ENCODE peak calls at places on chromosomes 13 and 19, in five cellular contexts. D is kidney; V is activated T-cell treated with anti-CD3 and anti-CD28 coated beads for 48 hours; Z is fibroblast of the conjunctiva; A is effector CD4-positive, alpha-beta T cell. I is an unnamed sample.

GRCh38 chr13:21917046-21918010 is 246.5 kb downstream of the FGF9 start:
- DNase-seq in D (no peak), V (no peak), Z (no peak), A (no peak), I (no peak)

GRCh38 chr13:55106509-55106908 is 2034.2 kb upstream of the PRR20A start:
- DNase-seq in D (no peak), V (no peak), Z (no peak), A (no peak), I (no peak)

GRCh38 chr19:20044663-20045062 is 5.4 kb upstream of the ZNF682 start:
- DNase-seq in D (no peak), V (no peak), Z (no peak), A (no peak), I (no peak)

GRCh38 chr19:5624741-5625140 is 1.9 kb downstream of the SAFB start:
- DNase-seq in D (no peak), V (no peak), Z (no peak), A (no peak), I (no peak)

GRCh38 chr13:59413121-59413520 is 750.6 kb downstream of the DIAPH3 start:
- DNase-seq in D (no peak), V (no peak), Z (no peak), A (no peak), I (no peak)

GRCh38 chr19:8567522-8568172 is 9.6 kb downstream of the MYO1F start:
- DNase-seq in D (no peak), V (no peak), Z (no peak), A (no peak), I (no peak)

GRCh38 chr13:25171517-25172302 is at the start of gene AMER2:
- DNase-seq in D (no peak), V (no peak), Z (no peak), A (no peak), I (no peak)

GRCh38 chr19:17025361-17025760 is 1.2 kb downstream of the CPAMD8 start:
- DNase-seq in D (no peak), V (no peak), Z (no peak), A (no peak), I (no peak)

GRCh38 chr19:39434123-39435076 is 1.3 kb downstream of the RPS16 start:
- DNase-seq in D (no peak), V (no peak), Z (no peak), A (no peak), I (no peak)

GRCh38 chr13:20129076-20129475 is 31.8 kb downstream of the GJA3 start:
- DNase-seq in D (no peak), V (no peak), Z (no peak), A (no peak), I (no peak)

GRCh38 chr19:29567366-29567915 is 38.6 kb upstream of the POP4 start:
- DNase-seq in D (no peak), V (no peak), Z (no peak), A (no peak), I (no peak)

GRCh38 chr19:30492581-30492980 is 120.4 kb downstream of the ZNF536 start:
- DNase-seq in D (no peak), V (no peak), Z (no peak), A (no peak), I (no peak)

GRCh38 chr19:30172643-30173242 is 199.4 kb upstream of the ZNF536 start:
- DNase-seq in D (no peak), V (no peak), Z (no peak), A (no peak), I (no peak)

GRCh38 chr19:39941615-39942507 is 7.4 kb upstream of the FCGBP start:
- DNase-seq in D (no peak), V (no peak), Z (no peak), A (peak), I (no peak)

GRCh38 chr13:32468502-32469147 is 40.7 kb upstream of the N4BP2L1 start:
- DNase-seq in D (no peak), V (no peak), Z (no peak), A (no peak), I (no peak)

GRCh38 chr19:18322318-18322758 is 538 bp downstream of the LSM4 start:
- DNase-seq in D (no peak), V (no peak), Z (peak), A (no peak), I (no peak)

GRCh38 chr19:35904312-35905068 is 2.2 kb downstream of the HCST start:
- DNase-seq in D (no peak), V (no peak), Z (no peak), A (no peak), I (no peak)

GRCh38 chr13:39930544-39931444 is 275.3 kb downstream of the COG6 start:
- DNase-seq in D (no peak), V (no peak), Z (no peak), A (no peak), I (no peak)

GRCh38 chr19:5403968-5404640 is 51.1 kb upstream of the ZNRF4 start:
- DNase-seq in D (peak), V (peak), Z (peak), A (peak), I (peak)

GRCh38 chr19:48250290-48251025 is 5.3 kb downstream of the CARD8 start:
- DNase-seq in D (no peak), V (no peak), Z (no peak), A (no peak), I (no peak)

GRCh38 chr13:78382481-78382880 is 220.9 kb downstream of the POU4F1 start:
- DNase-seq in D (no peak), V (no peak), Z (no peak), A (no peak), I (no peak)

GRCh38 chr19:43812689-43813088 is 10.4 kb upstream of the LYPD5 start:
- DNase-seq in D (no peak), V (no peak), Z (no peak), A (no peak), I (no peak)

GRCh38 chr19:33370783-33371182 is 2.7 kb upstream of the CEBPG start:
- DNase-seq in D (no peak), V (no peak), Z (no peak), A (no peak), I (no peak)

GRCh38 chr13:46996316-46996715 is 99.5 kb upstream of the HTR2A start:
- DNase-seq in D (no peak), V (no peak), Z (no peak), A (no peak), I (no peak)

GRCh38 chr13:103134271-103134670 is 68.1 kb upstream of the SLC10A2 start:
- DNase-seq in D (no peak), V (no peak), Z (no peak), A (no peak), I (no peak)

GRCh38 chr19:4052993-4053422 is 13.7 kb downstream of the ZBTB7A start:
- DNase-seq in D (no peak), V (no peak), Z (no peak), A (no peak), I (no peak)

GRCh38 chr19:1860133-1860775 is 3.1 kb downstream of the KLF16 start:
- DNase-seq in D (peak), V (peak), Z (peak), A (peak), I (no peak)

GRCh38 chr13:21911916-21912315 is 241.0 kb downstream of the FGF9 start:
- DNase-seq in D (no peak), V (no peak), Z (no peak), A (no peak), I (no peak)

GRCh38 chr19:2064788-2065524 is 13.9 kb upstream of the MKNK2 start:
- DNase-seq in D (peak), V (no peak), Z (no peak), A (no peak), I (no peak)

GRCh38 chr13:61531383-61532065 is 115.9 kb upstream of the PCDH20 start:
- DNase-seq in D (no peak), V (no peak), Z (no peak), A (no peak), I (no peak)

GRCh38 chr13:35782793-35783192 is 306.3 kb upstream of the MAB21L1 start:
- DNase-seq in D (no peak), V (no peak), Z (no peak), A (no peak), I (no peak)

GRCh38 chr19:16660763-16661479 is at the start of gene TMEM38A:
- DNase-seq in D (peak), V (peak), Z (no peak), A (peak), I (no peak)

GRCh38 chr19:48473161-48473966 is 4.2 kb downstream of the CYTH2 start:
- DNase-seq in D (no peak), V (no peak), Z (no peak), A (no peak), I (no peak)

GRCh38 chr13:59488436-59488835 is 675.3 kb downstream of the DIAPH3 start:
- DNase-seq in D (no peak), V (no peak), Z (no peak), A (no peak), I (no peak)

GRCh38 chr19:38743394-38744297 is 628 bp downstream of the CAPN12 start:
- DNase-seq in D (peak), V (no peak), Z (no peak), A (no peak), I (no peak)

GRCh38 chr13:41941174-41941573 is 19.7 kb downstream of the VWA8 start:
- DNase-seq in D (no peak), V (no peak), Z (no peak), A (no peak), I (no peak)

GRCh38 chr13:27678306-27679040 is 56.8 kb downstream of the POLR1D start:
- DNase-seq in D (no peak), V (no peak), Z (no peak), A (no peak), I (no peak)

GRCh38 chr13:104694397-104694796 is 1628.2 kb upstream of the SLC10A2 start:
- DNase-seq in D (no peak), V (no peak), Z (no peak), A (no peak), I (no peak)

I was measured in AG04450.